ENCODE peak calls at places on chromosomes 3 and 15, in seven cellular contexts. One of them, this sample, is unnamed.

GRCh38 chr15:72229947-72230196 is 1.1 kb downstream of the PKM start:
- DNase-seq in CD8-positive, alpha-beta T cell: no peak
- DNase-seq in naive thymus-derived CD4-positive, alpha-beta T cell: no peak
- DNase-seq in islet precursor cell: no peak
- DNase-seq in left colon: no peak
- DNase-seq in activated CD4-positive, alpha-beta T cell treated with anti-CD3 and anti-CD28 coated beads, Interleukin-2, amount 10 ng/mL, durations not matched to agents 7 days and 5 days: no peak
- DNase-seq in Panc1: no peak
- DNase-seq in this sample: no peak

GRCh38 chr3:133532951-133533350 is 40.5 kb upstream of the CDV3 start:
- DNase-seq in Panc1: no peak
- DNase-seq in islet precursor cell: no peak
- DNase-seq in activated CD4-positive, alpha-beta T cell treated with anti-CD3 and anti-CD28 coated beads, Interleukin-2, amount 10 ng/mL, durations not matched to agents 7 days and 5 days: no peak
- DNase-seq in naive thymus-derived CD4-positive, alpha-beta T cell: no peak
- DNase-seq in left colon: no peak
- DNase-seq in CD8-positive, alpha-beta T cell: no peak
- DNase-seq in this sample: no peak

GRCh38 chr3:83321891-83322290 is 1560.4 kb upstream of the GBE1 start:
- DNase-seq in CD8-positive, alpha-beta T cell: no peak
- DNase-seq in islet precursor cell: no peak
- DNase-seq in activated CD4-positive, alpha-beta T cell treated with anti-CD3 and anti-CD28 coated beads, Interleukin-2, amount 10 ng/mL, durations not matched to agents 7 days and 5 days: no peak
- DNase-seq in naive thymus-derived CD4-positive, alpha-beta T cell: no peak
- DNase-seq in left colon: no peak
- DNase-seq in Panc1: no peak
- DNase-seq in this sample: no peak

GRCh38 chr15:53569756-53570480 is 189.5 kb downstream of the WDR72 start:
- DNase-seq in CD8-positive, alpha-beta T cell: no peak
- DNase-seq in left colon: no peak
- DNase-seq in activated CD4-positive, alpha-beta T cell treated with anti-CD3 and anti-CD28 coated beads, Interleukin-2, amount 10 ng/mL, durations not matched to agents 7 days and 5 days: no peak
- DNase-seq in Panc1: no peak
- DNase-seq in islet precursor cell: no peak
- DNase-seq in naive thymus-derived CD4-positive, alpha-beta T cell: no peak
- DNase-seq in this sample: peak; percentile 27

GRCh38 chr3:122587572-122587971 is 10.1 kb downstream of the PARP15 start:
- DNase-seq in Panc1: no peak
- DNase-seq in islet precursor cell: no peak
- DNase-seq in CD8-positive, alpha-beta T cell: no peak
- DNase-seq in activated CD4-positive, alpha-beta T cell treated with anti-CD3 and anti-CD28 coated beads, Interleukin-2, amount 10 ng/mL, durations not matched to agents 7 days and 5 days: no peak
- DNase-seq in naive thymus-derived CD4-positive, alpha-beta T cell: no peak
- DNase-seq in left colon: no peak
- DNase-seq in this sample: no peak

GRCh38 chr3:100086401-100086800 is 27.9 kb downstream of the FILIP1L start:
- DNase-seq in CD8-positive, alpha-beta T cell: no peak
- DNase-seq in activated CD4-positive, alpha-beta T cell treated with anti-CD3 and anti-CD28 coated beads, Interleukin-2, amount 10 ng/mL, durations not matched to agents 7 days and 5 days: no peak
- DNase-seq in naive thymus-derived CD4-positive, alpha-beta T cell: no peak
- DNase-seq in islet precursor cell: no peak
- DNase-seq in Panc1: no peak
- DNase-seq in left colon: no peak
- DNase-seq in this sample: no peak

GRCh38 chr15:79054350-79054749 is 36.2 kb downstream of the RASGRF1 start:
- DNase-seq in activated CD4-positive, alpha-beta T cell treated with anti-CD3 and anti-CD28 coated beads, Interleukin-2, amount 10 ng/mL, durations not matched to agents 7 days and 5 days: no peak
- DNase-seq in islet precursor cell: no peak
- DNase-seq in CD8-positive, alpha-beta T cell: no peak
- DNase-seq in naive thymus-derived CD4-positive, alpha-beta T cell: no peak
- DNase-seq in Panc1: no peak
- DNase-seq in left colon: no peak
- DNase-seq in this sample: no peak

GRCh38 chr3:28322464-28322863 is 26.1 kb upstream of the ZCWPW2 start:
- DNase-seq in Panc1: no peak
- DNase-seq in activated CD4-positive, alpha-beta T cell treated with anti-CD3 and anti-CD28 coated beads, Interleukin-2, amount 10 ng/mL, durations not matched to agents 7 days and 5 days: no peak
- DNase-seq in islet precursor cell: no peak
- DNase-seq in naive thymus-derived CD4-positive, alpha-beta T cell: no peak
- DNase-seq in CD8-positive, alpha-beta T cell: no peak
- DNase-seq in left colon: no peak
- DNase-seq in this sample: no peak

This sample was measured in RCC 7860.